ENCODE peak calls at places on chromosomes 5 and 9, in six cellular contexts. One of them, this sample, is unnamed.

GRCh38 chr5:154516475-154516874 is 38.4 kb upstream of the HAND1 start:
- DNase-seq in fibroblast of villous mesenchyme: no peak
- DNase-seq in activated T-helper 9 cell treated with anti-CD3 and anti-CD28 coated beads, Interleukin-2, amount 50 U/mL, for 16 hours: no peak
- DNase-seq in putamen: no peak
- DNase-seq in activated CD4-positive, alpha-beta T cell treated with anti-CD3 and anti-CD28 coated beads, Interleukin-2, amount 50 U/mL, for 24 hours: no peak
- DNase-seq in upper lobe of right lung: peak
- DNase-seq in this sample: no peak

GRCh38 chr9:126055386-126055785 is 271.2 kb upstream of the MVB12B start:
- DNase-seq in fibroblast of villous mesenchyme: no peak
- DNase-seq in activated T-helper 9 cell treated with anti-CD3 and anti-CD28 coated beads, Interleukin-2, amount 50 U/mL, for 16 hours: no peak
- DNase-seq in putamen: no peak
- DNase-seq in activated CD4-positive, alpha-beta T cell treated with anti-CD3 and anti-CD28 coated beads, Interleukin-2, amount 50 U/mL, for 24 hours: no peak
- DNase-seq in upper lobe of right lung: peak
- DNase-seq in this sample: no peak

GRCh38 chr9:32587901-32588300 is 14.9 kb upstream of the NDUFB6 start:
- DNase-seq in fibroblast of villous mesenchyme: peak
- DNase-seq in activated T-helper 9 cell treated with anti-CD3 and anti-CD28 coated beads, Interleukin-2, amount 50 U/mL, for 16 hours: no peak
- DNase-seq in putamen: no peak
- DNase-seq in activated CD4-positive, alpha-beta T cell treated with anti-CD3 and anti-CD28 coated beads, Interleukin-2, amount 50 U/mL, for 24 hours: no peak
- DNase-seq in upper lobe of right lung: no peak
- DNase-seq in this sample: no peak

GRCh38 chr5:173278172-173278571 is 43.2 kb upstream of the NKX2-5 start:
- DNase-seq in fibroblast of villous mesenchyme: no peak
- DNase-seq in activated T-helper 9 cell treated with anti-CD3 and anti-CD28 coated beads, Interleukin-2, amount 50 U/mL, for 16 hours: no peak
- DNase-seq in putamen: no peak
- DNase-seq in activated CD4-positive, alpha-beta T cell treated with anti-CD3 and anti-CD28 coated beads, Interleukin-2, amount 50 U/mL, for 24 hours: no peak
- DNase-seq in upper lobe of right lung: no peak
- DNase-seq in this sample: peak

GRCh38 chr5:144114571-144114970 is 55.9 kb downstream of the YIPF5 start:
- DNase-seq in fibroblast of villous mesenchyme: no peak
- DNase-seq in activated T-helper 9 cell treated with anti-CD3 and anti-CD28 coated beads, Interleukin-2, amount 50 U/mL, for 16 hours: no peak
- DNase-seq in putamen: no peak
- DNase-seq in activated CD4-positive, alpha-beta T cell treated with anti-CD3 and anti-CD28 coated beads, Interleukin-2, amount 50 U/mL, for 24 hours: no peak
- DNase-seq in upper lobe of right lung: no peak
- DNase-seq in this sample: no peak

GRCh38 chr5:167816354-167816753 is 475.1 kb upstream of the WWC1 start:
- DNase-seq in fibroblast of villous mesenchyme: peak
- DNase-seq in activated T-helper 9 cell treated with anti-CD3 and anti-CD28 coated beads, Interleukin-2, amount 50 U/mL, for 16 hours: no peak
- DNase-seq in putamen: no peak
- DNase-seq in activated CD4-positive, alpha-beta T cell treated with anti-CD3 and anti-CD28 coated beads, Interleukin-2, amount 50 U/mL, for 24 hours: no peak
- DNase-seq in upper lobe of right lung: no peak
- DNase-seq in this sample: peak

GRCh38 chr5:36441215-36441614 is 139.5 kb upstream of the RANBP3L start:
- DNase-seq in fibroblast of villous mesenchyme: no peak
- DNase-seq in activated T-helper 9 cell treated with anti-CD3 and anti-CD28 coated beads, Interleukin-2, amount 50 U/mL, for 16 hours: no peak
- DNase-seq in putamen: peak
- DNase-seq in activated CD4-positive, alpha-beta T cell treated with anti-CD3 and anti-CD28 coated beads, Interleukin-2, amount 50 U/mL, for 24 hours: no peak
- DNase-seq in upper lobe of right lung: no peak
- DNase-seq in this sample: peak

GRCh38 chr9:106888992-106889631 is 26.1 kb downstream of the ZNF462 start:
- DNase-seq in fibroblast of villous mesenchyme: no peak
- DNase-seq in activated T-helper 9 cell treated with anti-CD3 and anti-CD28 coated beads, Interleukin-2, amount 50 U/mL, for 16 hours: no peak
- DNase-seq in putamen: no peak
- DNase-seq in activated CD4-positive, alpha-beta T cell treated with anti-CD3 and anti-CD28 coated beads, Interleukin-2, amount 50 U/mL, for 24 hours: no peak
- DNase-seq in upper lobe of right lung: no peak
- DNase-seq in this sample: no peak

GRCh38 chr5:5437227-5438172 is 15.0 kb downstream of the ICE1 start:
- DNase-seq in fibroblast of villous mesenchyme: no peak
- DNase-seq in activated T-helper 9 cell treated with anti-CD3 and anti-CD28 coated beads, Interleukin-2, amount 50 U/mL, for 16 hours: no peak
- DNase-seq in putamen: no peak
- DNase-seq in activated CD4-positive, alpha-beta T cell treated with anti-CD3 and anti-CD28 coated beads, Interleukin-2, amount 50 U/mL, for 24 hours: no peak
- DNase-seq in upper lobe of right lung: no peak
- DNase-seq in this sample: no peak

GRCh38 chr5:96455789-96456188 is 22.7 kb upstream of the PCSK1 start:
- DNase-seq in fibroblast of villous mesenchyme: no peak
- DNase-seq in activated T-helper 9 cell treated with anti-CD3 and anti-CD28 coated beads, Interleukin-2, amount 50 U/mL, for 16 hours: no peak
- DNase-seq in putamen: no peak
- DNase-seq in activated CD4-positive, alpha-beta T cell treated with anti-CD3 and anti-CD28 coated beads, Interleukin-2, amount 50 U/mL, for 24 hours: no peak
- DNase-seq in upper lobe of right lung: no peak
- DNase-seq in this sample: no peak

GRCh38 chr5:154811653-154812465 is 38.5 kb downstream of the FAXDC2 start:
- DNase-seq in fibroblast of villous mesenchyme: peak
- DNase-seq in activated T-helper 9 cell treated with anti-CD3 and anti-CD28 coated beads, Interleukin-2, amount 50 U/mL, for 16 hours: peak
- DNase-seq in putamen: peak
- DNase-seq in activated CD4-positive, alpha-beta T cell treated with anti-CD3 and anti-CD28 coated beads, Interleukin-2, amount 50 U/mL, for 24 hours: peak
- DNase-seq in upper lobe of right lung: peak
- DNase-seq in this sample: peak

GRCh38 chr9:108842610-108843295 is 13.0 kb downstream of the ACTL7B start:
- DNase-seq in fibroblast of villous mesenchyme: no peak
- DNase-seq in activated T-helper 9 cell treated with anti-CD3 and anti-CD28 coated beads, Interleukin-2, amount 50 U/mL, for 16 hours: no peak
- DNase-seq in putamen: no peak
- DNase-seq in activated CD4-positive, alpha-beta T cell treated with anti-CD3 and anti-CD28 coated beads, Interleukin-2, amount 50 U/mL, for 24 hours: no peak
- DNase-seq in upper lobe of right lung: no peak
- DNase-seq in this sample: no peak

GRCh38 chr9:22840641-22841040 is 394.0 kb downstream of the DMRTA1 start:
- DNase-seq in fibroblast of villous mesenchyme: no peak
- DNase-seq in activated T-helper 9 cell treated with anti-CD3 and anti-CD28 coated beads, Interleukin-2, amount 50 U/mL, for 16 hours: no peak
- DNase-seq in putamen: no peak
- DNase-seq in activated CD4-positive, alpha-beta T cell treated with anti-CD3 and anti-CD28 coated beads, Interleukin-2, amount 50 U/mL, for 24 hours: no peak
- DNase-seq in upper lobe of right lung: no peak
- DNase-seq in this sample: no peak

GRCh38 chr5:142056831-142057696 is 44.2 kb upstream of the GNPDA1 start:
- DNase-seq in fibroblast of villous mesenchyme: no peak
- DNase-seq in activated T-helper 9 cell treated with anti-CD3 and anti-CD28 coated beads, Interleukin-2, amount 50 U/mL, for 16 hours: no peak
- DNase-seq in putamen: peak
- DNase-seq in activated CD4-positive, alpha-beta T cell treated with anti-CD3 and anti-CD28 coated beads, Interleukin-2, amount 50 U/mL, for 24 hours: no peak
- DNase-seq in upper lobe of right lung: no peak
- DNase-seq in this sample: peak

GRCh38 chr5:4095918-4096630 is 500.4 kb downstream of the IRX1 start:
- DNase-seq in fibroblast of villous mesenchyme: no peak
- DNase-seq in activated T-helper 9 cell treated with anti-CD3 and anti-CD28 coated beads, Interleukin-2, amount 50 U/mL, for 16 hours: no peak
- DNase-seq in putamen: no peak
- DNase-seq in activated CD4-positive, alpha-beta T cell treated with anti-CD3 and anti-CD28 coated beads, Interleukin-2, amount 50 U/mL, for 24 hours: no peak
- DNase-seq in upper lobe of right lung: no peak
- DNase-seq in this sample: no peak

GRCh38 chr5:97529354-97529753 is 346.3 kb upstream of the RIOK2 start:
- DNase-seq in fibroblast of villous mesenchyme: no peak
- DNase-seq in activated T-helper 9 cell treated with anti-CD3 and anti-CD28 coated beads, Interleukin-2, amount 50 U/mL, for 16 hours: no peak
- DNase-seq in putamen: no peak
- DNase-seq in activated CD4-positive, alpha-beta T cell treated with anti-CD3 and anti-CD28 coated beads, Interleukin-2, amount 50 U/mL, for 24 hours: no peak
- DNase-seq in upper lobe of right lung: no peak
- DNase-seq in this sample: no peak

GRCh38 chr9:7368410-7369292 is 430.9 kb downstream of the DMAC1 start:
- DNase-seq in fibroblast of villous mesenchyme: peak
- DNase-seq in activated T-helper 9 cell treated with anti-CD3 and anti-CD28 coated beads, Interleukin-2, amount 50 U/mL, for 16 hours: no peak
- DNase-seq in putamen: no peak
- DNase-seq in activated CD4-positive, alpha-beta T cell treated with anti-CD3 and anti-CD28 coated beads, Interleukin-2, amount 50 U/mL, for 24 hours: no peak
- DNase-seq in upper lobe of right lung: no peak
- DNase-seq in this sample: peak

GRCh38 chr5:56638061-56638621 is 177.2 kb upstream of the MAP3K1 start:
- DNase-seq in fibroblast of villous mesenchyme: no peak
- DNase-seq in activated T-helper 9 cell treated with anti-CD3 and anti-CD28 coated beads, Interleukin-2, amount 50 U/mL, for 16 hours: no peak
- DNase-seq in putamen: no peak
- DNase-seq in activated CD4-positive, alpha-beta T cell treated with anti-CD3 and anti-CD28 coated beads, Interleukin-2, amount 50 U/mL, for 24 hours: no peak
- DNase-seq in upper lobe of right lung: no peak
- DNase-seq in this sample: no peak

GRCh38 chr9:70934642-70935041 is 186.8 kb downstream of the TRPM3 start:
- DNase-seq in fibroblast of villous mesenchyme: no peak
- DNase-seq in activated T-helper 9 cell treated with anti-CD3 and anti-CD28 coated beads, Interleukin-2, amount 50 U/mL, for 16 hours: no peak
- DNase-seq in putamen: no peak
- DNase-seq in activated CD4-positive, alpha-beta T cell treated with anti-CD3 and anti-CD28 coated beads, Interleukin-2, amount 50 U/mL, for 24 hours: no peak
- DNase-seq in upper lobe of right lung: no peak
- DNase-seq in this sample: no peak

GRCh38 chr5:75234251-75234650 is 2.4 kb downstream of the ANKRD31 start:
- DNase-seq in fibroblast of villous mesenchyme: no peak
- DNase-seq in activated T-helper 9 cell treated with anti-CD3 and anti-CD28 coated beads, Interleukin-2, amount 50 U/mL, for 16 hours: no peak
- DNase-seq in putamen: no peak
- DNase-seq in activated CD4-positive, alpha-beta T cell treated with anti-CD3 and anti-CD28 coated beads, Interleukin-2, amount 50 U/mL, for 24 hours: no peak
- DNase-seq in upper lobe of right lung: no peak
- DNase-seq in this sample: no peak

GRCh38 chr9:88889386-88889785 is 101.9 kb upstream of the S1PR3 start:
- DNase-seq in fibroblast of villous mesenchyme: no peak
- DNase-seq in activated T-helper 9 cell treated with anti-CD3 and anti-CD28 coated beads, Interleukin-2, amount 50 U/mL, for 16 hours: no peak
- DNase-seq in putamen: no peak
- DNase-seq in activated CD4-positive, alpha-beta T cell treated with anti-CD3 and anti-CD28 coated beads, Interleukin-2, amount 50 U/mL, for 24 hours: no peak
- DNase-seq in upper lobe of right lung: no peak
- DNase-seq in this sample: no peak

This sample was measured in midbrain.